ENCODE peak calls at places on chromosomes 5 and 9, in seven cellular contexts. R is transverse colon, N is upper lobe of right lung, W is breast epithelium, G is SJSA1, A is PC-3, T is tibial nerve. Y is an unnamed sample.
A peak's percentile ranks its signal among the peaks of the same experiment; 100 is the strongest.

GRCh38 chr5:82793808-82794419 is 283.3 kb downstream of the TMEM167A start:
- DNase-seq in T (no peak), R (peak; percentile 35), N (no peak), W (no peak), G (no peak), A (peak; percentile 54), Y (no peak)

GRCh38 chr9:237858-238345 is 23.2 kb downstream of the DOCK8 start:
- DNase-seq in W (no peak), T (no peak), A (peak; percentile 65), R (no peak), G (no peak), N (no peak), Y (no peak)

GRCh38 chr5:102802704-102803458 is 47.8 kb downstream of the PAM start:
- DNase-seq in R (no peak), A (no peak), N (no peak), T (no peak), G (no peak), W (no peak), Y (no peak)

GRCh38 chr5:77143998-77144836 is 57.1 kb upstream of the ZBED3 start:
- DNase-seq in T (peak; percentile 42), R (peak; percentile 71), N (peak; percentile 79), W (peak; percentile 69), G (peak; percentile 69), A (peak; percentile 65), Y (no peak)

GRCh38 chr5:43039468-43040286 is 442 bp downstream of the ANXA2R start:
- DNase-seq in A (peak; percentile 84), T (peak; percentile 48), R (peak; percentile 68), W (no peak), G (peak; percentile 74), N (peak; percentile 81), Y (peak; percentile 74)

GRCh38 chr9:7192266-7192665 is 434.5 kb downstream of the KDM4C start:
- DNase-seq in G (no peak), R (no peak), A (no peak), T (no peak), N (no peak), W (no peak), Y (no peak)

GRCh38 chr5:61991426-61991825 is 314.6 kb upstream of the KIF2A start:
- DNase-seq in R (no peak), G (no peak), A (no peak), T (no peak), W (no peak), N (no peak), Y (no peak)

GRCh38 chr5:129619782-129620181 is 128.1 kb upstream of the MINAR2 start:
- DNase-seq in T (no peak), W (no peak), R (no peak), N (no peak), G (no peak), A (no peak), Y (no peak)

GRCh38 chr5:143721960-143722359 is 90.0 kb upstream of the HMHB1 start:
- DNase-seq in N (no peak), W (no peak), R (no peak), G (no peak), A (no peak), T (no peak), Y (no peak)

GRCh38 chr5:105581988-105582690 is 2019.5 kb upstream of the NUDT12 start:
- DNase-seq in T (no peak), R (no peak), A (no peak), W (no peak), G (no peak), N (no peak), Y (no peak)

GRCh38 chr5:101393795-101394450 is 490.8 kb upstream of the ST8SIA4 start:
- DNase-seq in G (no peak), W (no peak), A (no peak), T (no peak), R (no peak), N (no peak), Y (no peak)

GRCh38 chr9:132443951-132444615 is 34.1 kb downstream of the CFAP77 start:
- DNase-seq in N (no peak), A (no peak), T (no peak), W (no peak), G (no peak), R (no peak), Y (no peak)

GRCh38 chr5:95842955-95843544 is 20.5 kb upstream of the GLRX start:
- DNase-seq in G (peak; percentile 81), A (peak; percentile 62), W (no peak), N (peak; percentile 90), T (no peak), R (peak; percentile 70), Y (peak; percentile 88)

GRCh38 chr5:178293815-178294214 is 61.2 kb upstream of the PHYKPL start:
- DNase-seq in T (no peak), R (no peak), W (no peak), A (no peak), G (no peak), N (no peak), Y (no peak)

GRCh38 chr5:160774646-160775313 is 77.2 kb downstream of the ATP10B start:
- DNase-seq in T (no peak), W (no peak), N (no peak), G (no peak), A (no peak), R (no peak), Y (no peak)

GRCh38 chr5:92801921-92802320 is 779.1 kb downstream of the NR2F1-AS1 start:
- DNase-seq in W (no peak), N (no peak), R (no peak), G (no peak), A (no peak), T (no peak), Y (no peak)

GRCh38 chr5:15575566-15576195 is 75.7 kb downstream of the FBXL7 start:
- DNase-seq in G (no peak), A (no peak), T (no peak), R (no peak), N (no peak), W (no peak), Y (no peak)
- H3K4me3 ChIP-seq in G (no peak overlapping the region), A (no peak overlapping the region), T (no peak overlapping the region), R (no peak overlapping the region), N (no peak overlapping the region), W (no peak overlapping the region), Y (no peak overlapping the region)

DNA sequence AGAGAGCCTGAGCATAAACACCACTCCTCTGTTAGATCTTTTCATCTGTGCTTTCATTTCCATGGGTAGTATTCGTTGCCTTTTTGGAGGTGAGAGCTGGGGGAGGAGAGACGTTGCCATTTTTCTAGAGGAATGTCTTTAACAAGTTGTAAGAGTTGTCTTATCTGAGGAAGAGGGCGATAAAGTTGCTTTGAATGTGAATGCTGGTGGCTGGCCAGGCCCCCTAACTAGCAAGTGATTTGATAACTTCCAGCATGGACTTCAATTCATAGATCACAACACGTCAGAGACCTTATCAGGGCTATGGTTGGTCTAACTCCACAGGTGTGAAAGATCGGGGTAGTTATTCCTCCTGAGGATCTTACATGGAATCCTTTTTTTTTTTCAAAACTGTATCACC is 30.0 kb upstream of the AOPEP start:
- DNase-seq in R (no peak), A (no peak), N (no peak), W (no peak), G (no peak), T (no peak), Y (no peak)
- H3K4me1 ChIP-seq in R (no peaks in the 10 kb centered on the region), A (peaks cover 9% of the 10 kb centered on the region), N (no peaks in the 10 kb centered on the region), W (no peaks in the 10 kb centered on the region), G (peaks cover 20% of the 10 kb centered on the region), T (no peaks in the 10 kb centered on the region), Y (no peaks in the 10 kb centered on the region)

DNA sequence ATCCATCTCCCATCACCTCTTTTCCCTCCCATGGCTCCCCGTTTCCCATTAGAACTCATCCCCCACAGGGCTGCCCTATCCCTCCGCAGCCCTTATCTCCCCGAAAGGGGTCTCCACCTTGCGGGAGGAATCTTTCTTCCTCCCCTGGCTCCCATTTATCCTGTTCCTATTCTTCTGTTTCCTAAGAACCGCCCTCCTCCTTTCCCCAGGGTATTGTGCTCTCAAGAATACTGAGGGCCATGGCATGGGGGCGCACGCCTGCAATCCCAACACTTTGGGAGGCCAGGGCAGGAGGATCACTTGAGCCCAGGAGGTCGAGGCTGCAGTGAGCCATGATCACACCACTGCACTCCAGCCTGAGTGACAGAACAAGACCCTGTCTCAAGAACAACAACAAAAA is 665 bp downstream of the CD72 start:
- DNase-seq in A (no peak), R (no peak), T (no peak), G (no peak), W (no peak), N (no peak), Y (no peak)
- H3K4me3 ChIP-seq in A (no peak overlapping the region), R (peak overlapping the region; percentile 38), T (peak overlapping the region; percentile 47), G (no peak overlapping the region), W (peak overlapping the region; percentile 40), N (peak overlapping the region; percentile 52), Y (peak overlapping the region; percentile 66)

GRCh38 chr9:79695531-79696218 is 123.9 kb downstream of the TLE4 start:
- DNase-seq in W (no peak), G (no peak), N (no peak), T (no peak), A (no peak), R (peak; percentile 14), Y (peak; percentile 73)
- H3K4me1 ChIP-seq in W (peaks cover 8% of the 10 kb centered on the region), G (peaks cover 22% of the 10 kb centered on the region), N (no peaks in the 10 kb centered on the region), T (no peaks in the 10 kb centered on the region), A (peaks cover 7% of the 10 kb centered on the region), R (no peaks in the 10 kb centered on the region), Y (no peaks in the 10 kb centered on the region)

GRCh38 chr5:56159521-56159947 is 73.6 kb downstream of the ANKRD55 start:
- DNase-seq in T (no peak), R (no peak), A (no peak), G (no peak), W (no peak), N (no peak), Y (no peak)
- H3K4me3 ChIP-seq in T (no peak overlapping the region), R (no peak overlapping the region), A (no peak overlapping the region), G (no peak overlapping the region), W (no peak overlapping the region), N (no peak overlapping the region), Y (peak overlapping the region; percentile 11)

DNA sequence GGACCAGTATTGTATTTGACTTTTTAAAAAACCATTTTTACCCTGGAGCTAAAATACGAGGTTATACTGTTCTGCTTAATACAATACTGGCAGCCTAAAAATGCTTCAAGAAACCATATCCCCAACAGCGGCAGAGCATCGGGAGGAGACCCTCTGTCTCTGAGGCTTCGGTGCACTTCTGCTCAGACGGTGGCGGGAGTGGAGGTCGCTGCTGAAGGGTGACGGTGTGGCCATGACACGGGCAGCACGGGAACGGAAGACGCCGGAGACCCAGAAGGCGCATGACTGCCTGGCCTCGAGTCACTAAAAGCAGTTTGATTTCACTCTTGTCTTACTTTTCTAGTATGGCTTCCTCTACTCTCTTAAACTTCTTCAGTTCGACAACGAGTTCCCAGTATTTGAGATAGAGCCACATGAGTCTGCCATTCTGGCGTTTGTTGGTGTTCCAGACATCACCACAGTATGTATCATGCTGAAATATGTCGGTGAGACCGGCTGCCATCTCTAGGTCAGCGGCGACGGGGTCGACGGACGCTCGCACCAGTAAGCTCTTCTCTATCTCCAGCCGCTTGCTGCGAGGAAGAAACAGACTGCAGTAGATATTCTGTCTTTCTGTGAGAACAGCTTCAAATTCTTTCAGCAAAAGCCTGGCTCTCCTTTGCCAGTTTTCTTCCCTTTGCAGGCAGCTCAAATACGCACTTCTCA is 12.8 kb downstream of the CCDC127 start:
- DNase-seq in G (no peak), W (no peak), T (no peak), A (no peak), N (peak; percentile 30), R (no peak), Y (peak; percentile 36)
- H3K4me1 ChIP-seq in G (peaks cover 5% of the 10 kb centered on the region), W (no peaks in the 10 kb centered on the region), T (no peaks in the 10 kb centered on the region), A (peaks cover 25% of the 10 kb centered on the region), N (no peaks in the 10 kb centered on the region), R (no peaks in the 10 kb centered on the region), Y (no peaks in the 10 kb centered on the region)

GRCh38 chr9:91416086-91416712 is 7.4 kb downstream of the NFIL3 start:
- DNase-seq in G (no peak), W (no peak), T (no peak), A (peak; percentile 57), N (no peak), R (no peak), Y (no peak)
- H3K4me3 ChIP-seq in G (no peak overlapping the region), W (no peak overlapping the region), T (no peak overlapping the region), A (no peak overlapping the region), N (no peak overlapping the region), R (no peak overlapping the region), Y (no peak overlapping the region)